ENCODE peak calls at places on chromosomes 5 and 9, in four cellular contexts. One of them, this sample, is unnamed.

GRCh38 chr5:131142970-131143617 is 22.0 kb downstream of the HINT1 start:
- DNase-seq in H1: no peak
- DNase-seq in HepG2: no peak
- DNase-seq in K562: no peak
- DNase-seq in this sample: no peak

GRCh38 chr5:162248107-162248713 is 180.6 kb downstream of the GABRG2 start:
- DNase-seq in H1: peak
- DNase-seq in HepG2: peak
- DNase-seq in K562: peak
- DNase-seq in this sample: no peak

GRCh38 chr9:107504585-107505455 is 15.3 kb upstream of the KLF4 start:
- DNase-seq in H1: no peak
- DNase-seq in HepG2: peak
- DNase-seq in K562: no peak
- DNase-seq in this sample: no peak

GRCh38 chr9:94656190-94656589 is 16.9 kb upstream of the FBP1 start:
- DNase-seq in H1: no peak
- DNase-seq in HepG2: no peak
- DNase-seq in K562: no peak
- DNase-seq in this sample: peak

GRCh38 chr9:98998441-98999151 is 54.9 kb downstream of the COL15A1 start:
- DNase-seq in H1: peak
- DNase-seq in HepG2: peak
- DNase-seq in K562: peak
- DNase-seq in this sample: no peak

GRCh38 chr5:176889321-176890280 is 9.5 kb downstream of the HK3 start:
- DNase-seq in H1: no peak
- DNase-seq in HepG2: no peak
- DNase-seq in K562: no peak
- DNase-seq in this sample: no peak

GRCh38 chr5:158492850-158493249 is 606.9 kb downstream of the EBF1 start:
- DNase-seq in H1: no peak
- DNase-seq in HepG2: no peak
- DNase-seq in K562: no peak
- DNase-seq in this sample: no peak

GRCh38 chr5:4883388-4883787 is 256.7 kb upstream of the ADAMTS16 start:
- DNase-seq in H1: no peak
- DNase-seq in HepG2: no peak
- DNase-seq in K562: no peak
- DNase-seq in this sample: no peak

GRCh38 chr9:72326643-72327042 is 38.4 kb downstream of the ZFAND5 start:
- DNase-seq in H1: no peak
- DNase-seq in HepG2: no peak
- DNase-seq in K562: no peak
- DNase-seq in this sample: no peak

GRCh38 chr5:14869286-14870164 is 2.1 kb downstream of the ANKH start:
- DNase-seq in H1: no peak
- DNase-seq in HepG2: no peak
- DNase-seq in K562: no peak
- DNase-seq in this sample: no peak

GRCh38 chr5:82730862-82731261 is 346.3 kb downstream of the TMEM167A start:
- DNase-seq in H1: no peak
- DNase-seq in HepG2: peak
- DNase-seq in K562: no peak
- DNase-seq in this sample: no peak

GRCh38 chr5:156411131-156411727 is 84.3 kb downstream of the SGCD start:
- DNase-seq in H1: no peak
- DNase-seq in HepG2: no peak
- DNase-seq in K562: no peak
- DNase-seq in this sample: no peak

GRCh38 chr5:81391-82021 is 10.5 kb upstream of the PLEKHG4B start:
- DNase-seq in H1: no peak
- DNase-seq in HepG2: no peak
- DNase-seq in K562: no peak
- DNase-seq in this sample: no peak

GRCh38 chr5:107388111-107388861 is 282.5 kb downstream of the EFNA5 start:
- DNase-seq in H1: no peak
- DNase-seq in HepG2: no peak
- DNase-seq in K562: no peak
- DNase-seq in this sample: peak

GRCh38 chr5:126339215-126339805 is 83.9 kb upstream of the GRAMD2B start:
- DNase-seq in H1: no peak
- DNase-seq in HepG2: peak
- DNase-seq in K562: peak
- DNase-seq in this sample: no peak

GRCh38 chr5:17316973-17317459 is 99.6 kb downstream of the BASP1 start:
- DNase-seq in H1: no peak
- DNase-seq in HepG2: no peak
- DNase-seq in K562: no peak
- DNase-seq in this sample: peak

GRCh38 chr9:133463234-133463863 is 3.6 kb downstream of the CACFD1 start:
- DNase-seq in H1: no peak
- DNase-seq in HepG2: no peak
- DNase-seq in K562: peak
- DNase-seq in this sample: no peak

GRCh38 chr5:176901260-176902101 is 2.3 kb upstream of the HK3 start:
- DNase-seq in H1: no peak
- DNase-seq in HepG2: no peak
- DNase-seq in K562: no peak
- DNase-seq in this sample: peak

GRCh38 chr5:150527808-150528207 is 19.9 kb downstream of the NDST1 start:
- DNase-seq in H1: no peak
- DNase-seq in HepG2: no peak
- DNase-seq in K562: no peak
- DNase-seq in this sample: no peak

GRCh38 chr5:95924720-95925119 is 36.9 kb downstream of the ELL2 start:
- DNase-seq in H1: no peak
- DNase-seq in HepG2: peak
- DNase-seq in K562: no peak
- DNase-seq in this sample: no peak

GRCh38 chr5:160463775-160464465 is 42.3 kb downstream of the PTTG1 start:
- DNase-seq in H1: no peak
- DNase-seq in HepG2: peak
- DNase-seq in K562: no peak
- DNase-seq in this sample: no peak

GRCh38 chr5:67605730-67606585 is 409.4 kb upstream of the CD180 start:
- DNase-seq in H1: no peak
- DNase-seq in HepG2: peak
- DNase-seq in K562: no peak
- DNase-seq in this sample: no peak

GRCh38 chr5:147411612-147412310 is 98.1 kb downstream of the DPYSL3 start:
- DNase-seq in H1: no peak
- DNase-seq in HepG2: no peak
- DNase-seq in K562: no peak
- DNase-seq in this sample: no peak

GRCh38 chr5:147415663-147416062 is 94.2 kb downstream of the DPYSL3 start:
- DNase-seq in H1: no peak
- DNase-seq in HepG2: no peak
- DNase-seq in K562: no peak
- DNase-seq in this sample: no peak

GRCh38 chr5:147412561-147412960 is 97.3 kb downstream of the DPYSL3 start:
- DNase-seq in H1: no peak
- DNase-seq in HepG2: no peak
- DNase-seq in K562: no peak
- DNase-seq in this sample: no peak

GRCh38 chr5:147410496-147411395 is 99.1 kb downstream of the DPYSL3 start:
- DNase-seq in H1: no peak
- DNase-seq in HepG2: no peak
- DNase-seq in K562: no peak
- DNase-seq in this sample: no peak

DNA sequence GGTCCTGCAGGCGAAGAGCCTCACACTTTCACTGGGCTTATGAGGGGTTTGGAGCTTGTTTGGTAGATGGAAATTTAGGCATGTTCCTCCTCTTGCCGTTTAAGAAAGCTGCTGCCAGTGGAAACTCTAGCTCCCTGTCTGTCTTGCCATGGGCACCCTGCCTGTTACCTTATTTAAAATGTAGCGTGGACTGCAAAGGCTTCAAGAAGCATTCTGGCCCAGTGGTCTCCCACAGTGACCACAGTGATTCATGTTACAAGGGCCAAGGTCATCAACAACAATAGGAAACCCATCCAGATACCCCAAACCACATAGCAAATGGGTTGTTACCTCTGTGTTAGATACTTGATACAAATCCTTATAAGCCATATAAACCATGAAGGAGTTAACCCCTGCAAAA is 96.6 kb downstream of the DPYSL3 start:
- DNase-seq in H1: no peak
- DNase-seq in HepG2: no peak
- DNase-seq in K562: no peak
- DNase-seq in this sample: no peak
- TF ChIP-seq RFX5 in H1: no peak
- TF ChIP-seq RFX5 in HepG2: no peak
- TF ChIP-seq RFX5 in K562: no peak
- TF ChIP-seq RFX5 in this sample: no peak

GRCh38 chr5:143837306-143837848 is 25.4 kb downstream of the HMHB1 start:
- DNase-seq in H1: no peak
- DNase-seq in HepG2: no peak
- DNase-seq in K562: no peak
- DNase-seq in this sample: no peak
- TF ChIP-seq CTCF in H1: no peak
- TF ChIP-seq CTCF in HepG2: no peak
- TF ChIP-seq CTCF in K562: no peak
- TF ChIP-seq CTCF in this sample: no peak

GRCh38 chr9:1718836-1719235 is 296.3 kb upstream of the SMARCA2 start:
- DNase-seq in H1: no peak
- DNase-seq in HepG2: no peak
- DNase-seq in K562: no peak
- DNase-seq in this sample: no peak
- TF ChIP-seq ATF3 in H1: no peak
- TF ChIP-seq ATF3 in HepG2: no peak
- TF ChIP-seq ATF3 in K562: no peak
- TF ChIP-seq ATF3 in this sample: no peak

DNA sequence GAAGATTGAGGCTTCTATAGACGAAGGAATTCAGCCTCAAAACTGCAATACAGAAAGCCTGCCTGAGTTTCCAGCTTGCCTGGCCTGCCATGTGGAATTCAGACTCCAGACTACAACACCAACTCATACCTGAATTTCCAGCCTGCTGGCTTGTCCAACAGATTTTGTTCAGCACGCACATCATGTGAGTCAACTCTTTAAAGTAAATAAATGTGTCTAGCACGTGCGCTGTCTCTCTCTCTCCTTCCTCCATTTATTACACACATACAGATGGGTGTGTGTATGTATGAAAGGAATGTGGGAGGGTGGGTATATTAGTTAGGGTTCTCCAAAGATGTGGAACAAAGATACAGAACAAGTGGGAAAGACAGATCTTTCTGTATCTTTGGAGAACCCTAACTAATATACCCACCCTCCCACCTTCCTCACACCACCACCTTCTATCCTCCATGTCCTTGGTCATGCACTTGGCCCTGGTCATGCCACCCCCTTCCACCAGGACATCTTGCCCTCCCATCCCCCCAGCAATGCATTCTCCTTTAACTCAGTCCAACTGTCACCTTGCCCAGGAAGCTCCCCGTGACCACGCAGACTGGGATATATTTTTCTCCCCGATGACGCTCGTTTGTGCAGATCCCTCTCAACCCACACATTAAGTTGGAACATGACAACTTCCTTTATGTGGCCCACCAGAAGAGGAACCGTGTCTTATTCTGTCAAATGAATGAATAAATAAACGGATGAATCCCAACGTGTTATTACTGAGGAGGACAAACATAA is 82.5 kb upstream of the TAS2R1 start:
- DNase-seq in H1: no peak
- DNase-seq in HepG2: no peak
- DNase-seq in K562: no peak
- DNase-seq in this sample: no peak
- TF ChIP-seq RFX5 in H1: no peak
- TF ChIP-seq RFX5 in HepG2: no peak
- TF ChIP-seq RFX5 in K562: no peak
- TF ChIP-seq RFX5 in this sample: no peak